ENCODE peak calls at places on chromosomes 2 and 18, in six cellular contexts. One of them, this sample, is unnamed. For H3K27me3, the result is how much of the 10 kb centered on the place peaks cover.

GRCh38 chr2:217033191-217033590 is 173.3 kb upstream of the TNP1 start:
- DNase-seq in CD4-positive, alpha-beta T cell: no peak
- DNase-seq in K562: no peak
- DNase-seq in sigmoid colon: no peak
- DNase-seq in body of pancreas: no peak
- DNase-seq in cardiac muscle cell: peak
- DNase-seq in this sample: no peak

GRCh38 chr2:139492301-139492700 is 712.1 kb upstream of the NXPH2 start:
- DNase-seq in cardiac muscle cell: no peak
- DNase-seq in CD4-positive, alpha-beta T cell: no peak
- DNase-seq in body of pancreas: no peak
- DNase-seq in K562: no peak
- DNase-seq in sigmoid colon: no peak
- DNase-seq in this sample: no peak

GRCh38 chr2:53545159-53546055 is 222.2 kb upstream of the CHAC2 start:
- DNase-seq in cardiac muscle cell: no peak
- DNase-seq in CD4-positive, alpha-beta T cell: no peak
- DNase-seq in K562: no peak
- DNase-seq in body of pancreas: no peak
- DNase-seq in sigmoid colon: no peak
- DNase-seq in this sample: no peak

GRCh38 chr2:130837811-130838565 is 1.3 kb downstream of the ARHGEF4 start:
- DNase-seq in sigmoid colon: no peak
- DNase-seq in body of pancreas: peak
- DNase-seq in cardiac muscle cell: no peak
- DNase-seq in K562: no peak
- DNase-seq in CD4-positive, alpha-beta T cell: no peak
- DNase-seq in this sample: no peak

GRCh38 chr2:203678971-203679370 is 27.5 kb upstream of the CD28 start:
- DNase-seq in cardiac muscle cell: no peak
- DNase-seq in sigmoid colon: no peak
- DNase-seq in CD4-positive, alpha-beta T cell: no peak
- DNase-seq in K562: no peak
- DNase-seq in body of pancreas: no peak
- DNase-seq in this sample: no peak

GRCh38 chr2:129717560-129718128 is 261.8 kb upstream of the RAB6C start:
- DNase-seq in sigmoid colon: no peak
- DNase-seq in body of pancreas: no peak
- DNase-seq in CD4-positive, alpha-beta T cell: no peak
- DNase-seq in cardiac muscle cell: no peak
- DNase-seq in K562: no peak
- DNase-seq in this sample: no peak

GRCh38 chr18:31275722-31276463 is 42.1 kb upstream of the DSG1 start:
- DNase-seq in K562: no peak
- DNase-seq in cardiac muscle cell: no peak
- DNase-seq in sigmoid colon: no peak
- DNase-seq in CD4-positive, alpha-beta T cell: no peak
- DNase-seq in body of pancreas: no peak
- DNase-seq in this sample: no peak

GRCh38 chr2:28736034-28736433 is 15.6 kb upstream of the PPP1CB start:
- DNase-seq in CD4-positive, alpha-beta T cell: no peak
- DNase-seq in cardiac muscle cell: peak
- DNase-seq in K562: no peak
- DNase-seq in body of pancreas: peak
- DNase-seq in sigmoid colon: peak
- DNase-seq in this sample: peak

GRCh38 chr2:140234176-140234575 is 1454.0 kb upstream of the NXPH2 start:
- DNase-seq in sigmoid colon: no peak
- DNase-seq in CD4-positive, alpha-beta T cell: no peak
- DNase-seq in cardiac muscle cell: no peak
- DNase-seq in body of pancreas: no peak
- DNase-seq in K562: no peak
- DNase-seq in this sample: no peak

GRCh38 chr2:54081574-54081973 is 33.8 kb upstream of the ACYP2 start:
- DNase-seq in K562: peak
- DNase-seq in cardiac muscle cell: no peak
- DNase-seq in sigmoid colon: no peak
- DNase-seq in body of pancreas: no peak
- DNase-seq in CD4-positive, alpha-beta T cell: no peak
- DNase-seq in this sample: no peak

GRCh38 chr2:189082576-189082975 is 97.0 kb downstream of the COL5A2 start:
- DNase-seq in K562: no peak
- DNase-seq in sigmoid colon: no peak
- DNase-seq in cardiac muscle cell: no peak
- DNase-seq in CD4-positive, alpha-beta T cell: no peak
- DNase-seq in body of pancreas: no peak
- DNase-seq in this sample: peak

GRCh38 chr2:240325654-240326031 is 109.8 kb upstream of the GPC1 start:
- DNase-seq in K562: no peak
- DNase-seq in sigmoid colon: no peak
- DNase-seq in CD4-positive, alpha-beta T cell: no peak
- DNase-seq in cardiac muscle cell: no peak
- DNase-seq in body of pancreas: peak
- DNase-seq in this sample: no peak

GRCh38 chr2:25690058-25690457 is 16.7 kb upstream of the DTNB start:
- DNase-seq in CD4-positive, alpha-beta T cell: no peak
- DNase-seq in cardiac muscle cell: no peak
- DNase-seq in K562: no peak
- DNase-seq in body of pancreas: no peak
- DNase-seq in sigmoid colon: no peak
- DNase-seq in this sample: no peak

GRCh38 chr18:7671105-7671504 is 104.0 kb downstream of the PTPRM start:
- DNase-seq in cardiac muscle cell: no peak
- DNase-seq in K562: no peak
- DNase-seq in CD4-positive, alpha-beta T cell: no peak
- DNase-seq in sigmoid colon: no peak
- DNase-seq in body of pancreas: no peak
- DNase-seq in this sample: no peak

GRCh38 chr2:36333350-36334012 is 22.1 kb upstream of the CRIM1 start:
- DNase-seq in K562: no peak
- DNase-seq in cardiac muscle cell: peak
- DNase-seq in sigmoid colon: no peak
- DNase-seq in CD4-positive, alpha-beta T cell: no peak
- DNase-seq in body of pancreas: no peak
- DNase-seq in this sample: no peak

GRCh38 chr2:66185497-66186034 is 249.4 kb upstream of the MEIS1 start:
- DNase-seq in CD4-positive, alpha-beta T cell: no peak
- DNase-seq in K562: no peak
- DNase-seq in body of pancreas: no peak
- DNase-seq in sigmoid colon: no peak
- DNase-seq in cardiac muscle cell: no peak
- DNase-seq in this sample: no peak

GRCh38 chr2:30877833-30878232 is 70.6 kb upstream of the CAPN13 start:
- DNase-seq in body of pancreas: no peak
- DNase-seq in CD4-positive, alpha-beta T cell: no peak
- DNase-seq in K562: no peak
- DNase-seq in cardiac muscle cell: no peak
- DNase-seq in sigmoid colon: no peak
- DNase-seq in this sample: no peak

GRCh38 chr18:77134611-77135010 is 2.0 kb upstream of the MBP start:
- DNase-seq in sigmoid colon: no peak
- DNase-seq in K562: no peak
- DNase-seq in CD4-positive, alpha-beta T cell: no peak
- DNase-seq in cardiac muscle cell: no peak
- DNase-seq in body of pancreas: no peak
- DNase-seq in this sample: no peak
- H3K27me3 ChIP-seq in sigmoid colon: under half
- H3K27me3 ChIP-seq in K562: under half
- H3K27me3 ChIP-seq in CD4-positive, alpha-beta T cell: under half
- H3K27me3 ChIP-seq in cardiac muscle cell: half or more
- H3K27me3 ChIP-seq in body of pancreas: under half
- H3K27me3 ChIP-seq in this sample: under half

DNA sequence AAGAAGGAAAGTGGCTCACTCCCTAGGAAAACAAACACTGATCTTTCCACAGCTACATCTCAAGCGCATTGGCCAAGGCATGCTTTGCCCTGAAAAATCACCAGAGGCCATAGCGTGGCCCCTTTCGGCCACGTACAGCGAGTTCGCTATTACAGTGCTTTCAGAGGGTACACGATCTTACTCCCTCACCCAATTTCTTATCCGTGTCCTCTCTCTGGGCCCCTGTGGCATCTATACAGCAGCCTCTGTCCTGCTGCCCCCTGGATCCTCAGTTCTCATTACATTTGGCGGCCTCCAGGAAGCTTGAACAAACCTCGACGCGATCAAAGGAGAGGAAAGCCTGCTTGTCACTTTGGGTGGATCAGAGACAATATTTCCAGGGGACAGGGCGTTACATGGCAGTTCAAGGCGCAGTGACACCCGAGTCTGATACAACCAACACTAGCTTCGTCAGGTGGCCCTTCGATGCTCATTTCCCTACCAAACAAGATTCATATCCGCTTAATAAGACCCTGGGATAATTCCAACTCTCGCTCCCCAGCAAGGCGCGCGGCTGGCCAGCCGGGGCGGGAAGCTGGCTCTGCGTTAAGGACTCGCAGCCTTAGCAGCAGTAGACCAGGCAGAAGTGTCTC is 929 bp downstream of the SKOR2 start:
- DNase-seq in cardiac muscle cell: no peak
- DNase-seq in body of pancreas: no peak
- DNase-seq in sigmoid colon: no peak
- DNase-seq in CD4-positive, alpha-beta T cell: no peak
- DNase-seq in K562: no peak
- DNase-seq in this sample: no peak
- H3K27me3 ChIP-seq in cardiac muscle cell: half or more
- H3K27me3 ChIP-seq in body of pancreas: under half
- H3K27me3 ChIP-seq in sigmoid colon: half or more
- H3K27me3 ChIP-seq in CD4-positive, alpha-beta T cell: half or more
- H3K27me3 ChIP-seq in K562: under half
- H3K27me3 ChIP-seq in this sample: half or more

DNA sequence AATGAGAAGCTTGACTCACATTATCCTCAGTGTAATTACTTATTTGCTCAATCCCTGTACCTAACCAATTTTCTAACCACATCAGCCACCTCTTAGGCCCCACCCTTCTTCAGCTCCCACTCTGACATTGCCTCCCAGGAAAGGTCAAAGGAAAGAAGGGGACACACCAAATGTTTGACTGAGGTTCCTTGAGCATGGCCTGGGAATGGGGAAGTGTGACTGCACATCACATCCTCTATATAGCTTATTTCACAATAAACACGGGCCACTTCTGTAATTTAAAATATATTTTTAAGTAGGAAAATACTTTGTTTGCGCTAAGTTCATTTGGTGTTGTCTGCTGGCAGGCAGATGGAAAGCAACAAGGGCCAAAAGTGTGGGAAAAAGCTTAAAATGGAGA is 3.0 kb upstream of the FIGLA start:
- DNase-seq in CD4-positive, alpha-beta T cell: no peak
- DNase-seq in body of pancreas: no peak
- DNase-seq in cardiac muscle cell: no peak
- DNase-seq in K562: no peak
- DNase-seq in sigmoid colon: no peak
- DNase-seq in this sample: no peak
- H3K27me3 ChIP-seq in CD4-positive, alpha-beta T cell: under half
- H3K27me3 ChIP-seq in body of pancreas: under half
- H3K27me3 ChIP-seq in cardiac muscle cell: half or more
- H3K27me3 ChIP-seq in K562: under half
- H3K27me3 ChIP-seq in sigmoid colon: under half
- H3K27me3 ChIP-seq in this sample: under half

GRCh38 chr2:46296840-46297545 is at the start of gene EPAS1:
- DNase-seq in body of pancreas: peak
- DNase-seq in sigmoid colon: peak
- DNase-seq in K562: peak
- DNase-seq in CD4-positive, alpha-beta T cell: peak
- DNase-seq in cardiac muscle cell: peak
- DNase-seq in this sample: peak
- H3K27me3 ChIP-seq in body of pancreas: under half
- H3K27me3 ChIP-seq in sigmoid colon: under half
- H3K27me3 ChIP-seq in K562: under half
- H3K27me3 ChIP-seq in CD4-positive, alpha-beta T cell: under half
- H3K27me3 ChIP-seq in cardiac muscle cell: half or more
- H3K27me3 ChIP-seq in this sample: under half